ENCODE peak calls at places on chromosomes 12 and 14, in five cellular contexts. C is uterus, J is AG04450, E is lung, M is HFF-Myc. P is an unnamed sample.

GRCh38 chr12:60710246-60710645 is 1114.4 kb downstream of the SLC16A7 start:
- DNase-seq in C (no peak), J (no peak), E (no peak), M (no peak), P (no peak)

GRCh38 chr12:113299619-113300237 is 35.2 kb downstream of the SLC8B1 start:
- DNase-seq in C (peak), J (peak), E (peak), M (peak), P (peak)

GRCh38 chr12:87266305-87266704 is 762.9 kb downstream of the C12orf50 start:
- DNase-seq in C (no peak), J (no peak), E (no peak), M (no peak), P (peak)

GRCh38 chr12:64706366-64706765 is 52.8 kb downstream of the GNS start:
- DNase-seq in C (no peak), J (no peak), E (no peak), M (no peak), P (peak)

GRCh38 chr12:14766649-14767215 is 36.5 kb downstream of the WBP11 start:
- DNase-seq in C (no peak), J (no peak), E (no peak), M (no peak), P (no peak)

GRCh38 chr12:51379571-51379970 is 11.6 kb downstream of the GALNT6 start:
- DNase-seq in C (no peak), J (no peak), E (no peak), M (no peak), P (no peak)

GRCh38 chr14:32250681-32251080 is 47.6 kb upstream of the RNU6-8 start:
- DNase-seq in C (no peak), J (no peak), E (no peak), M (no peak), P (no peak)

GRCh38 chr12:3352230-3352629 is 138.8 kb upstream of the PRMT8 start:
- DNase-seq in C (no peak), J (no peak), E (no peak), M (no peak), P (no peak)

GRCh38 chr14:64387232-64387737 is 868 bp upstream of the MTHFD1 start:
- DNase-seq in C (no peak), J (no peak), E (no peak), M (no peak), P (peak)

GRCh38 chr12:59374783-59375182 is 221.0 kb upstream of the SLC16A7 start:
- DNase-seq in C (no peak), J (no peak), E (no peak), M (no peak), P (no peak)

GRCh38 chr12:68118096-68118755 is 41.3 kb downstream of the IFNG start:
- DNase-seq in C (no peak), J (no peak), E (no peak), M (no peak), P (no peak)

GRCh38 chr14:68574906-68575305 is 218.0 kb downstream of the ZFP36L1 start:
- DNase-seq in C (no peak), J (no peak), E (no peak), M (no peak), P (peak)

GRCh38 chr12:95694148-95694547 is 96.4 kb downstream of the NTN4 start:
- DNase-seq in C (no peak), J (no peak), E (no peak), M (no peak), P (no peak)

GRCh38 chr12:44876554-44877275 is 600 bp upstream of the NELL2 start:
- DNase-seq in C (no peak), J (no peak), E (peak), M (no peak), P (peak)

GRCh38 chr14:54567634-54568561 is 970 bp downstream of the SAMD4A start:
- DNase-seq in C (peak), J (no peak), E (peak), M (no peak), P (peak)

GRCh38 chr14:77040995-77041744 is 12.7 kb upstream of the IRF2BPL start:
- DNase-seq in C (peak), J (no peak), E (no peak), M (no peak), P (no peak)

GRCh38 chr12:113039911-113040425 is 16.6 kb upstream of the DTX1 start:
- DNase-seq in C (no peak), J (no peak), E (no peak), M (no peak), P (no peak)

GRCh38 chr14:80942158-80942738 is 710 bp upstream of the CEP128 start:
- DNase-seq in C (no peak), J (no peak), E (no peak), M (no peak), P (no peak)

DNA sequence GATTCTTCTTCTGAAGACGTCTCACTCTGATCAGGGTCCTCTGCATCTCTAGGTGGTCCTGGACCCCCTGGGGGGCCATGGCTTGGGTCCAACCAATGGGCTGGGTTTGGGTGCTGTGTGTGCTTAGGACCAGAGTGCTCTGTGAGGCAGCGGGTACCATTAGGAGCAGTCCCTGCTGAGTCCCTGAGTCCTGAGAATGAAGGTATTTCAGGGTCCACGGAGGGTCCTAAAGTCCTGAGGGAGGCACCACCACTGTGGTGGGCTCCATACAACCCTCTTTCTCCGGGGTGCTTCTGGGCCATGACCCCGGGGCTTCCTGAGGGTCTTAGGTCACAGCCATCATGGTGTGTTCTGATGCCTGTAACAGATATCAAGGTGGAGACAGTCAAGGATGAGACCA is 1.0 kb downstream of the DNAJC14 start:
- DNase-seq in C (no peak), J (no peak), E (no peak), M (no peak), P (no peak)
- TF ChIP-seq CTCF in C (no peak), J (no peak), E (no peak), M (no peak), P (no peak)

DNA sequence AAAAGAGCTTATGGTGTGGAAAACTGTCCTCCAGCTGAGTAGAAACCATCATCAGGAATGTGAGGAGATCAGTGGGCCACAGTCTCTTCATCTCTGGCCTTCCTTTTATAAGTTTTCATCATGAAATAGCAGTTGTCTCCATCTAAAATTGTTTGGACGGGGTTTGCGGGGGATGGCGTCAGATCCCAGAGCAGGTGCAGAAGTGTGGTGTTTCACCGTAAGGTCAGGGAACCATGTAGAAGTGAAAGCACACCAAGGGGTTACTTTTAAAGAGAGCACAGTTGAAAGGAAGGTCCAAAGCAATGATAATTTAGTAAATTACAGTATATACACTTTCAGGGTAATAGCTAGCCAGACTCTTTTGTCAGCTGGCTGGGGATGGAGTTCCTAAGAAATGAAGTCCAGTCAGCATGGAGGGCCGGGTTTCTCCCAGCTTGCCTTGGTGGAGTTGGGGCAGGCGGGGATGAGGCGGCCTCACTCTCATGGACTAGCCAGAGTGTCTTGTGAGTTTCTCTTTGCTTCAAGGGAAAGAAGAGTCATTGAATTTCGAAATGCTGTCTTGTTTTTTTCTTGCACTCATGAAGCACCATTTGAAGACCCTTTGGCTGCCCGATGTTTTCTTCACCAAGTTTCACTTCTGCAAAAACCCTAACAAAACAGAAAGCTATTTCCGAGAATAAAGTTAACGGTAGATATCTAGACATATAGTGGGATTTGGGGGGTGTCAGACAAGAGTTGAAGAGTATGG is 100.6 kb downstream of the ETV6 start:
- DNase-seq in C (no peak), J (no peak), E (no peak), M (no peak), P (no peak)
- H3K4me3 ChIP-seq in C (no peak), J (no peak), E (no peak), M (no peak), P (no peak)

GRCh38 chr12:93870020-93870795 is 193.0 kb downstream of the CRADD start:
- DNase-seq in C (no peak), J (no peak), E (no peak), M (no peak), P (no peak)
- TF ChIP-seq CTCF in C (no peak), J (no peak), E (no peak), M (no peak), P (no peak)

DNA sequence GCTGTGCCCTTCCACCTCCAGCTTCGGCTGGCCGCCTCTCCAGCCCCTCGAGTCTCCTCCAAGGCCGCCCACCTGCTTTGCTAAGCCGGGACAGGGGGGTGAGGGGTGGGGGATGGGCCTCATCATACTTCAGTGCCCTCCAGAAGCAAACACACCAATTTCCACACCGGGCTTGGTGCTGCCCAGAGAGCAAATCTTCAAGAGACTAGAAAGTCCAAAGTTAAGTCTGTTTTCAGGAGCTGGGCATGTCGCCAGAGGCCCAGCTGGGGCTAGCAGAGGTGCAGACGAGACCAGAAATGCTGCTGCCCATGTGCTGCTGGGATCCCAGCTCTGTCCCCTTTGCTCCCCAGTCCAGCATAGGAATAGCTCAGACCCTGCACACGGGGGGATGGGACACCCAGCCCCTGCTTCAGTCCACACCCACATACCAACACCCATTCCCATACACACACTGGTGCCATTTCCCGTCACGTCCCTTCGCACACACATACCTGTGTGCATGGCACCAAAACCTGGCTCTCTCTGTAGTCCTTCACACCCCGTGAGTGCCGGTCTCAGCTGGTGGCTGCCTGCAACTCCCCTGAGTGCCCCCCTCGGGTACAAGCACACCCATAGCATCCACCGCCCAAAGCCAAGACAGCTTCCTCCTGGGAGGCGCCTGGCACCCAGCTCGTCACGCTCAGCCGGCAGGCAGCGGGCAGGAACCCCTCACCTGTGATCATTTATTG is 994 bp downstream of the SLC6A12 start:
- DNase-seq in C (peak), J (no peak), E (no peak), M (no peak), P (peak)
- H3K4me3 ChIP-seq in C (no peak), J (no peak), E (no peak), M (no peak), P (no peak)

P was measured in choroid plexus epithelial cell.